ENCODE peak calls at places on chromosome 10, in nine cellular contexts. I, M, B, A, D, J, V, R and G are unnamed samples.

GRCh38 chr10:87531908-87532622 is 27.4 kb downstream of the MINPP1 start:
- DNase-seq in I (no peak), M (no peak), B (no peak), A (no peak), D (peak), J (no peak), V (no peak), R (no peak), G (no peak)

GRCh38 chr10:5968681-5969453 is 8.5 kb downstream of the IL15RA start:
- DNase-seq in I (peak), M (no peak), B (peak), A (peak), D (peak), J (no peak), V (no peak), R (no peak), G (peak)

GRCh38 chr10:26890956-26891355 is 30.2 kb upstream of the ABI1 start:
- DNase-seq in I (no peak), M (peak), B (peak), A (peak), D (no peak), J (no peak), V (peak), R (no peak), G (peak)

GRCh38 chr10:50624866-50625491 is 1.2 kb upstream of the SGMS1 start:
- DNase-seq in I (peak), M (peak), B (peak), A (peak), D (peak), J (peak), V (peak), R (no peak), G (peak)

GRCh38 chr10:86671985-86672710 is 3.8 kb downstream of the LDB3 start:
- DNase-seq in I (no peak), M (peak), B (no peak), A (no peak), D (no peak), J (no peak), V (no peak), R (no peak), G (no peak)

GRCh38 chr10:112687647-112688046 is 240.6 kb downstream of the VTI1A start:
- DNase-seq in I (no peak), M (no peak), B (no peak), A (no peak), D (no peak), J (no peak), V (no peak), R (no peak), G (no peak)

GRCh38 chr10:5550621-5551530 is 26.1 kb downstream of the CALML3 start:
- DNase-seq in I (peak), M (no peak), B (no peak), A (no peak), D (peak), J (no peak), V (no peak), R (no peak), G (no peak)

GRCh38 chr10:72306215-72306760 is 32.6 kb downstream of the DDIT4 start:
- DNase-seq in I (no peak), M (no peak), B (no peak), A (no peak), D (no peak), J (no peak), V (no peak), R (no peak), G (no peak)

GRCh38 chr10:72694476-72695369 is 2.8 kb downstream of the MCU start:
- DNase-seq in I (no peak), M (peak), B (peak), A (no peak), D (no peak), J (no peak), V (no peak), R (no peak), G (peak)

GRCh38 chr10:69865450-69865849 is 63.7 kb downstream of the COL13A1 start:
- DNase-seq in I (no peak), M (no peak), B (no peak), A (no peak), D (no peak), J (no peak), V (no peak), R (no peak), G (no peak)
- TF ChIP-seq POLR2A in I (no peak), M (no peak), B (no peak), A (no peak), D (no peak), J (no peak), V (no peak), R (no peak), G (no peak)

DNA sequence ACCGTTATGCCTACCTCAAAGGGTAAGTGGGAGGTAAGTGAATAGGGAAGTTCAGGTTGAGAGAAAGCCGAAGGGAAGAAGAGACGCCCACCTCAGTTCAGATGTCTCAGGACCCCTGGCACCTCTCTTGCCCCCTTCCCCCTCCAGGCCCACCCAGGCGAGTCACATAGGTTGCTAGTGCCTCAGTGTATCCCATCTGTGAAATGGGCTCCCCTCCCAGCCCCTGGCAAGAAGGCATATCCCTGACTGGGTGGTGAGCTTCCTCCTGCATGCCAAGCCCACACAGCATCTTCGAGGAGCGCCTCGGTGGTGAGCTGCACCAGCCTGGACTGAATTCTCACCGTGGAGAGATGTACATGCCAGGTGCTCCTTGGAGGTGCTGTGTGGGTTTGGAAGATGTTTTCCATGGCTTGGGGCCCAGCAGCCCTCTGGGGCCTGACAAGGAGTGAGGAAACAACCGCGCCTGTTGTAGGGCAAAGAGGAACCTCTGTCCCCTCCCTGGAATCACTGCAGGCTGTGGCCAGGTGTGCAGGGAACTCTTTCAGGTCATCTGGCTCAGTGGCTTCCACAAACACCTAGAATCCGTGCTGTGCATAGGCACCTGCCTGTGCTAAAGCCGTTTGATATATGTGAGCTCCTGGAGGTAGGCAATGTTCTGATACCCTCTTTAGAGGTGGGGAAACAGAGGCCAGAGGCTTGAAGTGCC is 45.1 kb downstream of the UNC5B start:
- DNase-seq in I (no peak), M (no peak), B (no peak), A (no peak), D (no peak), J (no peak), V (no peak), R (no peak), G (no peak)
- TF ChIP-seq EP300 in I (no peak), M (no peak), B (no peak), A (no peak), D (no peak), J (no peak), V (no peak), R (no peak), G (no peak)

GRCh38 chr10:117462424-117462792 is 80.1 kb upstream of the EMX2 start:
- DNase-seq in I (no peak), M (no peak), B (no peak), A (no peak), D (no peak), J (no peak), V (no peak), R (no peak), G (peak)

GRCh38 chr10:117463545-117463920 is 79.0 kb upstream of the EMX2 start:
- DNase-seq in I (no peak), M (no peak), B (no peak), A (no peak), D (no peak), J (no peak), V (no peak), R (no peak), G (no peak)

GRCh38 chr10:117462816-117463544 is 79.6 kb upstream of the EMX2 start:
- DNase-seq in I (no peak), M (no peak), B (no peak), A (no peak), D (no peak), J (no peak), V (no peak), R (no peak), G (no peak)

GRCh38 chr10:117460846-117461765 is 81.4 kb upstream of the EMX2 start:
- DNase-seq in I (no peak), M (no peak), B (no peak), A (no peak), D (peak), J (no peak), V (no peak), R (no peak), G (no peak)

GRCh38 chr10:117461766-117462423 is 80.7 kb upstream of the EMX2 start:
- DNase-seq in I (peak), M (no peak), B (no peak), A (no peak), D (peak), J (no peak), V (no peak), R (no peak), G (peak)
- TF ChIP-seq POLR2A in I (no peak), M (no peak), B (no peak), A (no peak), D (no peak), J (no peak), V (no peak), R (no peak), G (no peak)

GRCh38 chr10:76010703-76011102 is 579.3 kb downstream of the LRMDA start:
- DNase-seq in I (no peak), M (no peak), B (no peak), A (no peak), D (no peak), J (no peak), V (no peak), R (no peak), G (no peak)

GRCh38 chr10:76017026-76017732 is 585.8 kb downstream of the LRMDA start:
- DNase-seq in I (no peak), M (no peak), B (no peak), A (no peak), D (no peak), J (no peak), V (no peak), R (no peak), G (no peak)

GRCh38 chr10:76012928-76013327 is 581.5 kb downstream of the LRMDA start:
- DNase-seq in I (no peak), M (no peak), B (no peak), A (no peak), D (no peak), J (no peak), V (no peak), R (no peak), G (no peak)

GRCh38 chr10:76017733-76018433 is 586.5 kb downstream of the LRMDA start:
- DNase-seq in I (no peak), M (no peak), B (no peak), A (no peak), D (no peak), J (no peak), V (no peak), R (no peak), G (no peak)

DNA sequence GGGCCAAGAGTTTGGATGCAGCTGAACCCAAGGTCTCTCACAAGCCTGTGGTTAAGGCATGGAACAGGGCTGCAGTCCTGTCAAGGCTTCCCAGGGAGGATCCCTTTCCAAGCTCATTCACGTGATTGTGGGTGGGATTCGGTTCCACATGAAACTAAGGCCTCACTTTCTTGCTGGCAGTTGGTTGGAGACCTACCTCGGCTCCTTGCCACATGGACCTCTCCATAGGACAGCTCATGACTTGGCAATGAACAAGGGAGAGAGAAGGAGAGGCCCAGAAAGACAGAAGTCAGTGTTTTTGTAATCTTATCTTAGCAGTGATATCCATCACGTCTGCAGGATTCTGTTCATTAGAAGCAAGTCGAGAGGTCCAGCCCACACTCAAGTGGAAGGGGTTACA is 583.8 kb downstream of the LRMDA start:
- DNase-seq in I (no peak), M (no peak), B (no peak), A (no peak), D (peak), J (no peak), V (no peak), R (no peak), G (no peak)
- TF ChIP-seq EP300 in I (no peak), M (no peak), B (no peak), A (no peak), D (no peak), J (no peak), V (no peak), R (no peak), G (no peak)

GRCh38 chr10:33006342-33006887 is 48.4 kb upstream of the ITGB1 start:
- DNase-seq in I (no peak), M (no peak), B (no peak), A (no peak), D (no peak), J (no peak), V (no peak), R (no peak), G (peak)

GRCh38 chr10:33009244-33010131 is 51.5 kb upstream of the ITGB1 start:
- DNase-seq in I (no peak), M (no peak), B (no peak), A (no peak), D (no peak), J (no peak), V (no peak), R (no peak), G (no peak)

GRCh38 chr10:33005322-33006282 is 47.6 kb upstream of the ITGB1 start:
- DNase-seq in I (peak), M (peak), B (peak), A (peak), D (peak), J (peak), V (no peak), R (no peak), G (peak)

GRCh38 chr10:33010132-33011037 is 52.4 kb upstream of the ITGB1 start:
- DNase-seq in I (no peak), M (no peak), B (peak), A (no peak), D (no peak), J (no peak), V (no peak), R (no peak), G (peak)

GRCh38 chr10:33008499-33009243 is 50.6 kb upstream of the ITGB1 start:
- DNase-seq in I (no peak), M (peak), B (peak), A (peak), D (peak), J (peak), V (no peak), R (peak), G (no peak)
- TF ChIP-seq POLR2A in I (no peak), M (no peak), B (no peak), A (no peak), D (no peak), J (no peak), V (no peak), R (no peak), G (no peak)

GRCh38 chr10:31706921-31707571 is 221.6 kb downstream of the ARHGAP12 start:
- DNase-seq in I (no peak), M (no peak), B (no peak), A (no peak), D (peak), J (no peak), V (no peak), R (no peak), G (no peak)
- TF ChIP-seq EP300 in I (no peak), M (no peak), B (no peak), A (no peak), D (no peak), J (no peak), V (no peak), R (no peak), G (no peak)

DNA sequence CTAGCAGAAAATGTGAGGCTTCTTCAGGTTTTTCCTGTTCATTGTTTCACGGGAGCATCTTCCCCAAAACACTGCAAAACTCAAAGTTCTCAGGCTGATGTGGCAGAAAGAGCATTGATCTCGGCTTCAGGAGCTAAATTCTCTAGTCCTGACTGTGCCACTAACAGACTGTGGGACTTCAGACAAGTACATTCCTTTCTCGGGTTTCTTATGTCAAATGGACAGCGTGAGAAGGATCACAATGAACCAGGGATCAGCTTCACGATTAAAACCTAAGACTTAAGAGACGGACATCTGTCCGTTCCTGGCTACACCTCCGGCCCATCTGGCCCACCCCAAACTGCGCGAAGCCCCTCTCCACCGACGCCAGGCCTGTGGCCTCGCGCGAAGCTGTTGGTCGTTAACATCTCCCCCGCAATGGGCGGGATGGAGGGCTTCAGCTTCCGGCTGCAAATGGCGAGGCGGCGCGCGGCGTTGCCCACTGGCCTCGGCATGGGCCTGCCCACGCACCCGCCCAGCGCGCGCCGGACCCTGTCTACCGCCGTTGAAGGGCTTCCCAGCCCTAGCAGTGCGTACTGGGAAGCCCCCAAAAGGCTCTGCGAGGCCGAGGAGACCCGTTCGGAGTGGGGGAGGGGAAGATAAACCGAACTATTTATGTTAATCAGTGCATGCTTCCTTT is 549 bp upstream of the DDX50 start:
- DNase-seq in I (peak), M (no peak), B (no peak), A (no peak), D (no peak), J (peak), V (no peak), R (peak), G (no peak)
- TF ChIP-seq POLR2A in I (no peak), M (peak), B (peak), A (no peak), D (peak), J (peak), V (peak), R (peak), G (peak)

GRCh38 chr10:79347226-79347893 is at the start of gene PPIF:
- DNase-seq in I (peak), M (peak), B (peak), A (peak), D (peak), J (peak), V (peak), R (peak), G (peak)

GRCh38 chr10:79348640-79348988 is 1.3 kb downstream of the PPIF start:
- DNase-seq in I (peak), M (peak), B (no peak), A (no peak), D (no peak), J (no peak), V (no peak), R (no peak), G (no peak)

GRCh38 chr10:79346388-79347225 is 662 bp upstream of the PPIF start:
- DNase-seq in I (peak), M (peak), B (no peak), A (no peak), D (peak), J (no peak), V (no peak), R (no peak), G (no peak)

GRCh38 chr10:79349072-79349491 is 1.8 kb downstream of the PPIF start:
- DNase-seq in I (peak), M (peak), B (no peak), A (no peak), D (no peak), J (no peak), V (no peak), R (no peak), G (no peak)

GRCh38 chr10:79347894-79348639 is 798 bp downstream of the PPIF start:
- DNase-seq in I (peak), M (peak), B (peak), A (peak), D (peak), J (peak), V (no peak), R (no peak), G (peak)
- TF ChIP-seq EP300 in I (no peak), M (no peak), B (peak), A (no peak), D (no peak), J (no peak), V (no peak), R (no peak), G (no peak)

DNA sequence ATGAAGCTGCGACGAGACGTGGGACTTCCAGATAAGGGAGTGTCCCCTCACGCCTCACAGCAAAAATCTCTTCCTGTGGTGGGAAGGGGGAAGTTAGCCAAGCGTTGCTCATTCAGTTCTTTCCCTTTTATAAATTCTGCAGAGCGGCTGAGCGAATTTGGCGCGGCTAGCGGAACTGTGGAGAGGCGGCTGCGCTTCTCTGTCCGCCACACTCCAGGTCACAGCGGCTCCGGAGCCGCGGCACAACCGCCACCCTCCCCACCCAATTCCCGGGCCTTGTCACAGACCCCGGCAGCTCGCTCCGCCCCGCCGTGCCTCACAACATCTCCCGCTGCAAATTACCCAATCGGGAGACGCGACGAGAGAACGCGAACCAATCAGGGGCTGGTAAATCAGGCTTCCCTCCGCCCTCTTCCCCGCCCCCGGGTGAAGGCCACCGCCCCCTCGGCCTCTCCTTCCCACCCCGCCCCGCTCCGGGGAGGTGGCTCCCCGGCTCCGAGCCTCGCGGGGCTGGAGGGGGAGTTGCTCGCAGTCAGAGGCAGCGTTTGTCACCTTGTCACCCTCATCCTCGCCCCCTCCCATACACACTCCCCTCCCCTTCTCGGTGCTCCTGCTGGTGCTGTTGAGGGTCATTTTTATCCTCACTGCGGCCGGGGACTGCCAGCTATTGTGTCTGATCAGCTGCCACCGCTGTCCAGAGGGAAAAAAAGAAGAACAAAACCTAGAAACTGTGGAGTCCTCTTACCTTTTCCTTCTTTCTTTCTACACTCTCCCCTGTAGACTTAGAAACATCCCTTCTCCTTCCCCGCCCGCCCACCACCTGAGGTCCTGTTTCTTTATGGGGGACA is 918 bp upstream of the ARHGAP21 start:
- DNase-seq in I (peak), M (peak), B (peak), A (peak), D (peak), J (peak), V (peak), R (peak), G (peak)
- TF ChIP-seq POLR2A in I (no peak), M (peak), B (peak), A (no peak), D (peak), J (peak), V (peak), R (peak), G (peak)